ENCODE peak calls at places on chromosomes 2 and 18, in nine cellular contexts. B is body of pancreas; Z is uterus; V is NCI-H1092 treated with DMSO at 0.1 percent for 48 hours; P is stimulated activated CD4-positive, alpha-beta T cell treated with anti-CD3 and anti-CD28 coated beads, Interleukin-1b, Interleukin-23, amount 100 ng/mL, for 4 hours; R is HEK293T; H is kidney tubule cell; T is cardiac fibroblast; E is stimulated activated naive CD8-positive, alpha-beta T cell treated with anti-CD3 and anti-CD28 coated beads, Interleukin-15, amount 100 ng/mL, for 72 hours. G is an unnamed sample.

GRCh38 chr2:202184557-202184956 is 53.8 kb downstream of the SUMO1 start:
- DNase-seq in B (no peak), Z (no peak), V (no peak), P (no peak), R (no peak), H (no peak), T (no peak), E (no peak), G (no peak)

GRCh38 chr2:64865831-64866146 is 123.4 kb upstream of the SLC1A4 start:
- DNase-seq in B (no peak), Z (no peak), V (no peak), P (no peak), R (no peak), H (no peak), T (no peak), E (no peak), G (no peak)

GRCh38 chr2:149731112-149731511 is 143.5 kb upstream of the MMADHC start:
- DNase-seq in B (no peak), Z (no peak), V (no peak), P (no peak), R (no peak), H (no peak), T (no peak), E (no peak), G (no peak)

GRCh38 chr2:147910990-147911473 is 66.2 kb downstream of the ACVR2A start:
- DNase-seq in B (no peak), Z (no peak), V (peak; percentile 57), P (peak; percentile 43), R (peak; percentile 21), H (peak; percentile 69), T (peak; percentile 85), E (peak; percentile 17), G (peak; percentile 48)

GRCh38 chr2:203804070-203804469 is 63.5 kb upstream of the CTLA4 start:
- DNase-seq in B (no peak), Z (no peak), V (no peak), P (no peak), R (no peak), H (peak; percentile 96), T (peak; percentile 99), E (peak; percentile 47), G (no peak)

GRCh38 chr18:58862851-58863538 is 1.7 kb upstream of the ZNF532 start:
- DNase-seq in B (no peak), Z (peak; percentile 49), V (peak; percentile 89), P (no peak), R (peak; percentile 17), H (peak; percentile 51), T (peak; percentile 67), E (no peak), G (peak; percentile 35)

GRCh38 chr2:126973745-126974144 is 75.1 kb downstream of the TEX51 start:
- DNase-seq in B (no peak), Z (no peak), V (no peak), P (no peak), R (no peak), H (peak; percentile 70), T (no peak), E (no peak), G (no peak)

GRCh38 chr2:240798327-240798905 is 21.6 kb downstream of the KIF1A start:
- DNase-seq in B (no peak), Z (no peak), V (no peak), P (no peak), R (no peak), H (no peak), T (no peak), E (no peak), G (no peak)

GRCh38 chr18:42860011-42860410 is 255.5 kb downstream of the RIT2 start:
- DNase-seq in B (no peak), Z (no peak), V (no peak), P (no peak), R (no peak), H (peak; percentile 59), T (peak; percentile 36), E (no peak), G (no peak)

GRCh38 chr18:10134204-10134603 is 220.4 kb downstream of the VAPA start:
- DNase-seq in B (no peak), Z (no peak), V (no peak), P (no peak), R (no peak), H (no peak), T (no peak), E (no peak), G (no peak)

GRCh38 chr2:198596985-198597384 is 792.6 kb downstream of the PLCL1 start:
- DNase-seq in B (no peak), Z (no peak), V (no peak), P (no peak), R (peak; percentile 19), H (no peak), T (no peak), E (no peak), G (no peak)

GRCh38 chr2:30446602-30447148 is 371 bp upstream of the LCLAT1 start:
- DNase-seq in B (no peak), Z (no peak), V (no peak), P (no peak), R (no peak), H (no peak), T (peak; percentile 38), E (no peak), G (peak; percentile 20)

GRCh38 chr2:174247474-174248186 is 702 bp downstream of the OLA1 start:
- DNase-seq in B (peak; percentile 61), Z (no peak), V (peak; percentile 52), P (no peak), R (peak; percentile 14), H (peak; percentile 47), T (no peak), E (no peak), G (no peak)